ENCODE peak calls at places on chromosomes 3 and 15, in four cellular contexts. One of them, this sample, is unnamed.

GRCh38 chr3:187626581-187626980 is 43.6 kb downstream of the SST start:
- DNase-seq in sigmoid colon: no peak
- DNase-seq in A549: no peak
- DNase-seq in transverse colon: no peak
- DNase-seq in this sample: no peak

GRCh38 chr3:17038141-17038540 is 153.4 kb downstream of the PLCL2 start:
- DNase-seq in sigmoid colon: no peak
- DNase-seq in A549: no peak
- DNase-seq in transverse colon: no peak
- DNase-seq in this sample: no peak

GRCh38 chr3:49161808-49162530 is 4.2 kb downstream of the CCDC71 start:
- DNase-seq in transverse colon: no peak
- DNase-seq in A549: no peak
- DNase-seq in sigmoid colon: no peak
- DNase-seq in this sample: no peak

GRCh38 chr3:138456961-138457862 is 22.8 kb downstream of the ESYT3 start:
- DNase-seq in transverse colon: no peak
- DNase-seq in A549: no peak
- DNase-seq in sigmoid colon: no peak
- DNase-seq in this sample: no peak

GRCh38 chr3:183826854-183827253 is 1.5 kb upstream of the MAP6D1 start:
- DNase-seq in sigmoid colon: no peak
- DNase-seq in A549: no peak
- DNase-seq in transverse colon: no peak
- DNase-seq in this sample: no peak

GRCh38 chr3:58117561-58118305 is 93.0 kb downstream of the DNASE1L3 start:
- DNase-seq in transverse colon: no peak
- DNase-seq in sigmoid colon: no peak
- DNase-seq in A549: no peak
- DNase-seq in this sample: peak; percentile 78

GRCh38 chr3:119346076-119346496 is 51.9 kb downstream of the ARHGAP31 start:
- DNase-seq in sigmoid colon: no peak
- DNase-seq in transverse colon: no peak
- DNase-seq in A549: no peak
- DNase-seq in this sample: no peak

GRCh38 chr3:124685481-124685880 is 44.8 kb upstream of the UMPS start:
- DNase-seq in A549: no peak
- DNase-seq in transverse colon: no peak
- DNase-seq in sigmoid colon: no peak
- DNase-seq in this sample: no peak

GRCh38 chr3:44323341-44323955 is 15.1 kb upstream of the TCAIM start:
- DNase-seq in sigmoid colon: peak; percentile 80
- DNase-seq in transverse colon: peak; percentile 70
- DNase-seq in A549: peak; percentile 2
- DNase-seq in this sample: peak; percentile 72

GRCh38 chr3:54188176-54188791 is 65.9 kb downstream of the CACNA2D3 start:
- DNase-seq in transverse colon: peak; percentile 38
- DNase-seq in A549: peak; percentile 22
- DNase-seq in sigmoid colon: no peak
- DNase-seq in this sample: no peak

GRCh38 chr15:101820781-101821180 is 8.8 kb downstream of the OR4F15 start:
- DNase-seq in sigmoid colon: no peak
- DNase-seq in transverse colon: no peak
- DNase-seq in A549: no peak
- DNase-seq in this sample: no peak

GRCh38 chr3:65402597-65402996 is 636.1 kb downstream of the MAGI1 start:
- DNase-seq in sigmoid colon: peak; percentile 91
- DNase-seq in transverse colon: peak; percentile 30
- DNase-seq in A549: no peak
- DNase-seq in this sample: no peak

GRCh38 chr3:69442771-69443197 is 56.9 kb upstream of the FRMD4B start:
- DNase-seq in A549: no peak
- DNase-seq in transverse colon: no peak
- DNase-seq in sigmoid colon: no peak
- DNase-seq in this sample: no peak

GRCh38 chr3:184428561-184429175 is 48.8 kb downstream of the CHRD start:
- DNase-seq in transverse colon: no peak
- DNase-seq in sigmoid colon: peak; percentile 15
- DNase-seq in A549: no peak
- DNase-seq in this sample: no peak

GRCh38 chr3:108099203-108099602 is 8.4 kb upstream of the CD47 start:
- DNase-seq in A549: no peak
- DNase-seq in transverse colon: no peak
- DNase-seq in sigmoid colon: no peak
- DNase-seq in this sample: no peak

GRCh38 chr15:90594297-90594696 is 64.6 kb downstream of the CRTC3 start:
- DNase-seq in sigmoid colon: peak; percentile 89
- DNase-seq in A549: no peak
- DNase-seq in transverse colon: peak; percentile 92
- DNase-seq in this sample: peak; percentile 65

GRCh38 chr3:115843206-115843605 is 219.9 kb downstream of the GAP43 start:
- DNase-seq in transverse colon: no peak
- DNase-seq in sigmoid colon: no peak
- DNase-seq in A549: no peak
- DNase-seq in this sample: no peak

GRCh38 chr3:83890763-83891135 is 1068.0 kb upstream of the CADM2 start:
- DNase-seq in sigmoid colon: no peak
- DNase-seq in A549: no peak
- DNase-seq in transverse colon: no peak
- DNase-seq in this sample: no peak

GRCh38 chr3:3110299-3110630 is at the start of gene IL5RA:
- DNase-seq in sigmoid colon: no peak
- DNase-seq in A549: no peak
- DNase-seq in transverse colon: no peak
- DNase-seq in this sample: no peak

GRCh38 chr3:108461641-108462040 is 48.8 kb downstream of the MYH15 start:
- DNase-seq in transverse colon: no peak
- DNase-seq in sigmoid colon: no peak
- DNase-seq in A549: no peak
- DNase-seq in this sample: no peak

GRCh38 chr3:188358787-188359493 is 205.0 kb downstream of the LPP start:
- DNase-seq in transverse colon: no peak
- DNase-seq in sigmoid colon: no peak
- DNase-seq in A549: no peak
- DNase-seq in this sample: no peak

GRCh38 chr15:31433101-31433500 is 106.5 kb downstream of the KLF13 start:
- DNase-seq in transverse colon: no peak
- DNase-seq in sigmoid colon: no peak
- DNase-seq in A549: no peak
- DNase-seq in this sample: no peak

GRCh38 chr15:43912991-43913927 is 86.5 kb downstream of the WDR76 start:
- DNase-seq in A549: peak; percentile 43
- DNase-seq in sigmoid colon: no peak
- DNase-seq in transverse colon: no peak
- DNase-seq in this sample: peak; percentile 27

GRCh38 chr3:189655617-189656016 is 24.4 kb downstream of the TP63 start:
- DNase-seq in A549: no peak
- DNase-seq in transverse colon: no peak
- DNase-seq in sigmoid colon: no peak
- DNase-seq in this sample: no peak

GRCh38 chr3:4689021-4689420 is 195.9 kb downstream of the ITPR1 start:
- DNase-seq in transverse colon: no peak
- DNase-seq in sigmoid colon: no peak
- DNase-seq in A549: no peak
- DNase-seq in this sample: no peak

GRCh38 chr3:60146121-60146520 is 1096.3 kb upstream of the CFAP20DC start:
- DNase-seq in transverse colon: no peak
- DNase-seq in sigmoid colon: no peak
- DNase-seq in A549: no peak
- DNase-seq in this sample: no peak

GRCh38 chr3:126287536-126288181 is 69.5 kb downstream of the KLF15 start:
- DNase-seq in sigmoid colon: peak; percentile 92
- DNase-seq in A549: no peak
- DNase-seq in transverse colon: peak; percentile 53
- DNase-seq in this sample: peak; percentile 63

GRCh38 chr3:121481116-121481895 is 64.5 kb downstream of the POLQ start:
- DNase-seq in sigmoid colon: no peak
- DNase-seq in transverse colon: no peak
- DNase-seq in A549: no peak
- DNase-seq in this sample: no peak

GRCh38 chr3:79018671-79019136 is 749.1 kb downstream of the ROBO1 start:
- DNase-seq in A549: peak; percentile 35
- DNase-seq in sigmoid colon: peak; percentile 81
- DNase-seq in transverse colon: peak; percentile 31
- DNase-seq in this sample: peak; percentile 33
- TF ChIP-seq CTCF in A549: no peak
- TF ChIP-seq CTCF in sigmoid colon: no peak
- TF ChIP-seq CTCF in transverse colon: no peak
- TF ChIP-seq CTCF in this sample: no peak

GRCh38 chr3:13420051-13420816 is at the start of gene NUP210:
- DNase-seq in sigmoid colon: no peak
- DNase-seq in A549: peak; percentile 64
- DNase-seq in transverse colon: peak; percentile 70
- DNase-seq in this sample: no peak
- H3K4me1 ChIP-seq in sigmoid colon: peaks cover 7% of the 10 kb centered on the region
- H3K4me1 ChIP-seq in A549: peaks cover 11% of the 10 kb centered on the region
- H3K4me1 ChIP-seq in transverse colon: peaks cover 23% of the 10 kb centered on the region
- H3K4me1 ChIP-seq in this sample: no peaks in the 10 kb centered on the region

DNA sequence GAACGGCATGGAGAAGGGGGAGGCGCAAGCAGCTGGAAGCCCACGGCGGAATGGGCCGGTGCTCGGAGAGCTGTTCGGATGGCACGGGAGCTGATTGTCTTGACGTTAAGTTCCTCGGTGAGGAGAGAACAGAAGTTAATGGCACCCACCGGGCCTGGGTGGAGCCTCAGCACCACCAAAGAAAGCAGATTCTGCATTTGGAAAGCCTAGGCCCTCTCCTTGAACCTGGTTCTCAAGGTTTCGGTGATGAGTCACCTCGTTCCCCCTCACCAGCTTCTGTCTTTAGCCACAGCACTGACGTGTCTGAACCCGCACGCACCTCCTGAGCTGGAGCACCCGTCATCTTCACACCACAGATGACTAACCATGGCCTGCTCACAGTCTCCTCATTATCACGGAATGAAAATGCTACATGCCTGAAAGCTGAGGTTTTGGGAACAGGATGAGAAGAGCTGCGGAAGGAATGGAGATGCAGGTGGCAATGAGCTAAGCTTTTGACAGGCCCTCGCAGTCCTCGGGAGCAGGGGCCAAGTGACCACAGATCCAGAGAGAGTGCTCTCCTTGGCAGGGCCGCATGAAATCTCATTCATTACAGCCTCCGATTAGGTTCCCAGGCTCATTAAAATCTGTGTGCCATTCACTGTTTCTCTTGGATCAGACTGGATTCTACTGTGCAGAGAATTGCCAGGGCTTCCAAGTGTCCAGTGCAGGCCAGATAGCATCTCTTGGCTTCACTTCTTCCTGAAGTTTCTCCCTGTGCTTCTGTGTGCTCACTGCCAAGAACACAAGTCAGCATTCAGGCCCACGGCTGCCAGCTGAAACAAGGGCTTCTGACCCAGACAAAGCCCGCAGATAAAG is 96.3 kb upstream of the DLG1 start:
- DNase-seq in A549: no peak
- DNase-seq in transverse colon: no peak
- DNase-seq in sigmoid colon: no peak
- DNase-seq in this sample: peak; percentile 61
- TF ChIP-seq POLR2A in A549: no peak
- TF ChIP-seq POLR2A in transverse colon: no peak
- TF ChIP-seq POLR2A in sigmoid colon: no peak
- TF ChIP-seq POLR2A in this sample: no peak

GRCh38 chr15:99361541-99362185 is 110.4 kb downstream of the LRRC28 start:
- DNase-seq in transverse colon: no peak
- DNase-seq in A549: no peak
- DNase-seq in sigmoid colon: no peak
- DNase-seq in this sample: no peak
- TF ChIP-seq CTCF in transverse colon: peak; percentile 31
- TF ChIP-seq CTCF in A549: peak; percentile 66
- TF ChIP-seq CTCF in sigmoid colon: peak; percentile 20
- TF ChIP-seq CTCF in this sample: peak; percentile 7

GRCh38 chr3:127760361-127760760 is 62.0 kb downstream of the MGLL start:
- DNase-seq in sigmoid colon: peak; percentile 89
- DNase-seq in A549: no peak
- DNase-seq in transverse colon: no peak
- DNase-seq in this sample: no peak

GRCh38 chr3:127755305-127755681 is 67.0 kb downstream of the MGLL start:
- DNase-seq in transverse colon: no peak
- DNase-seq in A549: no peak
- DNase-seq in sigmoid colon: no peak
- DNase-seq in this sample: no peak

GRCh38 chr3:127759826-127760225 is 62.5 kb downstream of the MGLL start:
- DNase-seq in sigmoid colon: no peak
- DNase-seq in A549: no peak
- DNase-seq in transverse colon: no peak
- DNase-seq in this sample: no peak

GRCh38 chr3:127761101-127761802 is 61.1 kb downstream of the MGLL start:
- DNase-seq in transverse colon: peak; percentile 36
- DNase-seq in sigmoid colon: no peak
- DNase-seq in A549: no peak
- DNase-seq in this sample: no peak

DNA sequence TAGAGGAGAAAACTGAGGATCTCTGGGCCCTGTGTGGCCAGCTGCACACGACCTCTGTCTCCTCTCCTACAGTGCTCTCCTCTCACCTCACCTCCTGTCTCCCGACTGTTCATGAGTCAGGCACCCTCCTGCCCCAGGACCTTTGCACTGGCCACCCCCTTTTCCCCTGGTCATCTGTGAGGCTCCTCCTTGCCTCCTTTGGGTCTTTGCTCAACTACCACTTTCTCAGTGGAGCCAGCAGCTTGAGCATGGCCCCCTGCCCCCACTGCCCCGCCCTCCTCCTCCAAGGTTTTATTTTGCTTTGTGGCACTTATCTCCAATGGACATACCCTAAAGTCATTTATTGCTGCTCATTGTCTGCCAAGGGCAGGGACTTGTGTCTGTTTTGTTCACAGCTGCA is 64.3 kb downstream of the MGLL start:
- DNase-seq in A549: no peak
- DNase-seq in transverse colon: peak; percentile 73
- DNase-seq in sigmoid colon: no peak
- DNase-seq in this sample: no peak
- H3K4me1 ChIP-seq in A549: no peaks in the 10 kb centered on the region
- H3K4me1 ChIP-seq in transverse colon: peaks cover 13% of the 10 kb centered on the region
- H3K4me1 ChIP-seq in sigmoid colon: peaks cover 30% of the 10 kb centered on the region
- H3K4me1 ChIP-seq in this sample: peaks cover 7% of the 10 kb centered on the region

GRCh38 chr3:175274056-175274455 is 414.9 kb downstream of the NAALADL2 start:
- DNase-seq in sigmoid colon: no peak
- DNase-seq in A549: no peak
- DNase-seq in transverse colon: no peak
- DNase-seq in this sample: no peak
- TF ChIP-seq POLR2A in sigmoid colon: no peak
- TF ChIP-seq POLR2A in A549: no peak
- TF ChIP-seq POLR2A in transverse colon: no peak
- TF ChIP-seq POLR2A in this sample: no peak